ENCODE peak calls at places on chromosome 7, in eight cellular contexts. U is central memory CD8-positive, alpha-beta T cell; C is Right ventricle myocardium inferior; G is upper lobe of left lung; Z is left cardiac atrium; H is foreskin keratinocyte; T is stimulated activated naive CD8-positive, alpha-beta T cell treated with anti-CD3 and anti-CD28 coated beads, Interleukin-15, Interleukin-2, amounts not matched to agents 100 U/mL and 50 U/mL, for 24 hours; W is mucosa of descending colon. E is an unnamed sample.

GRCh38 chr7:41404375-41405074 is 298.4 kb downstream of the INHBA start:
- ATAC-seq in U (no peak), C (no peak), G (no peak), Z (no peak), H (no peak), T (no peak), W (no peak), E (no peak)

GRCh38 chr7:113657603-113658002 is 261.2 kb downstream of the PPP1R3A start:
- ATAC-seq in U (no peak), C (no peak), G (no peak), Z (no peak), H (no peak), T (no peak), W (no peak), E (no peak)

GRCh38 chr7:152986369-152986768 is 226.8 kb downstream of the ACTR3B start:
- ATAC-seq in U (no peak), C (no peak), G (no peak), Z (no peak), H (no peak), T (no peak), W (no peak), E (no peak)

GRCh38 chr7:151139071-151139521 is 28.4 kb downstream of the GBX1 start:
- ATAC-seq in U (no peak), C (no peak), G (no peak), Z (peak), H (no peak), T (no peak), W (no peak), E (no peak)

GRCh38 chr7:73424486-73424885 is 9.1 kb upstream of the FZD9 start:
- ATAC-seq in U (no peak), C (no peak), G (no peak), Z (no peak), H (no peak), T (no peak), W (no peak), E (no peak)

GRCh38 chr7:46512901-46513431 is 591.9 kb upstream of the IGFBP3 start:
- ATAC-seq in U (no peak), C (no peak), G (no peak), Z (peak), H (no peak), T (no peak), W (peak), E (no peak)

GRCh38 chr7:159050703-159051102 is 94.0 kb downstream of the VIPR2 start:
- ATAC-seq in U (no peak), C (no peak), G (no peak), Z (no peak), H (no peak), T (no peak), W (no peak), E (no peak)

GRCh38 chr7:121023189-121023588 is 34.7 kb downstream of the CPED1 start:
- ATAC-seq in U (no peak), C (peak), G (peak), Z (no peak), H (no peak), T (no peak), W (peak), E (no peak)

GRCh38 chr7:50743893-50744292 is 38.8 kb downstream of the GRB10 start:
- ATAC-seq in U (no peak), C (no peak), G (no peak), Z (no peak), H (no peak), T (no peak), W (no peak), E (no peak)

GRCh38 chr7:96308950-96309263 is 13.0 kb downstream of the SLC25A13 start:
- ATAC-seq in U (no peak), C (no peak), G (no peak), Z (no peak), H (no peak), T (no peak), W (peak), E (no peak)

GRCh38 chr7:12873596-12873995 is 186.2 kb downstream of the ARL4A start:
- ATAC-seq in U (no peak), C (no peak), G (no peak), Z (no peak), H (no peak), T (no peak), W (peak), E (no peak)

GRCh38 chr7:73668103-73668937 is 689 bp downstream of the VPS37D start:
- ATAC-seq in U (peak), C (no peak), G (no peak), Z (no peak), H (no peak), T (no peak), W (no peak), E (no peak)

GRCh38 chr7:117827861-117828260 is 45.4 kb downstream of the CTTNBP2 start:
- ATAC-seq in U (no peak), C (no peak), G (peak), Z (peak), H (peak), T (no peak), W (peak), E (no peak)

GRCh38 chr7:74598558-74598957 is 59.0 kb upstream of the GTF2I start:
- ATAC-seq in U (no peak), C (no peak), G (peak), Z (no peak), H (peak), T (no peak), W (peak), E (peak)

GRCh38 chr7:50594734-50595537 is 29.7 kb upstream of the DDC start:
- ATAC-seq in U (no peak), C (no peak), G (no peak), Z (no peak), H (no peak), T (peak), W (no peak), E (no peak)

GRCh38 chr7:121515651-121516401 is 119.7 kb upstream of the FAM3C start:
- ATAC-seq in U (no peak), C (no peak), G (no peak), Z (no peak), H (peak), T (no peak), W (no peak), E (no peak)

GRCh38 chr7:143811-144453 is 48.4 kb upstream of the FAM20C start:
- ATAC-seq in U (no peak), C (no peak), G (no peak), Z (no peak), H (no peak), T (no peak), W (no peak), E (peak)

GRCh38 chr7:47785923-47786556 is 162.2 kb downstream of the PKD1L1 start:
- ATAC-seq in U (no peak), C (no peak), G (no peak), Z (no peak), H (no peak), T (no peak), W (no peak), E (no peak)

GRCh38 chr7:22718200-22718711 is 8.7 kb upstream of the IL6 start:
- ATAC-seq in U (no peak), C (peak), G (peak), Z (peak), H (peak), T (no peak), W (no peak), E (no peak)

E was measured in esophagus mucosa.